ENCODE peak calls at places on chromosomes 5 and 9, in five cellular contexts. K is effector memory CD8-positive, alpha-beta T cell; Z is activated T-helper 1 cell treated with Interleukin-2 at 50 U/mL for 16 hours; R is islet precursor cell; U is PC-9. P is an unnamed sample.

GRCh38 chr5:160605266-160605665 is 183.6 kb downstream of the PTTG1 start:
- DNase-seq in K (no peak), Z (no peak), R (no peak), U (no peak), P (no peak)

GRCh38 chr5:10655686-10656075 is 91.8 kb downstream of the ANKRD33B start:
- DNase-seq in K (no peak), Z (no peak), R (no peak), U (no peak), P (no peak)

GRCh38 chr5:101677961-101678360 is 618.1 kb downstream of the SLCO4C1 start:
- DNase-seq in K (no peak), Z (no peak), R (no peak), U (no peak), P (no peak)

GRCh38 chr9:83274787-83275186 is 211.8 kb upstream of the RASEF start:
- DNase-seq in K (no peak), Z (no peak), R (no peak), U (no peak), P (no peak)

GRCh38 chr5:80998590-80998979 is 38.4 kb downstream of the RASGRF2 start:
- DNase-seq in K (no peak), Z (no peak), R (no peak), U (no peak), P (no peak)

GRCh38 chr5:9617191-9617590 is 13.0 kb downstream of the TAS2R1 start:
- DNase-seq in K (no peak), Z (no peak), R (peak), U (no peak), P (no peak)

GRCh38 chr5:68745459-68745858 is 348.4 kb upstream of the SLC30A5 start:
- DNase-seq in K (no peak), Z (no peak), R (no peak), U (no peak), P (no peak)

GRCh38 chr9:89177401-89178161 is 1.0 kb downstream of the SHC3 start:
- DNase-seq in K (no peak), Z (no peak), R (peak), U (no peak), P (no peak)

GRCh38 chr5:71475788-71476384 is 20.4 kb downstream of the BDP1 start:
- DNase-seq in K (no peak), Z (no peak), R (no peak), U (no peak), P (no peak)

GRCh38 chr5:135999396-136000139 is 29.2 kb upstream of the TGFBI start:
- DNase-seq in K (no peak), Z (no peak), R (peak), U (no peak), P (peak)

GRCh38 chr5:142571351-142571750 is 114.5 kb downstream of the FGF1 start:
- DNase-seq in K (no peak), Z (no peak), R (peak), U (no peak), P (no peak)

GRCh38 chr9:136157477-136158265 is 39.0 kb upstream of the TMEM250 start:
- DNase-seq in K (no peak), Z (no peak), R (no peak), U (no peak), P (no peak)

GRCh38 chr5:157516016-157516415 is 56.0 kb downstream of the NIPAL4 start:
- DNase-seq in K (no peak), Z (no peak), R (no peak), U (no peak), P (no peak)

GRCh38 chr5:147759441-147759840 is 23.1 kb downstream of the JAKMIP2 start:
- DNase-seq in K (no peak), Z (no peak), R (no peak), U (no peak), P (no peak)

GRCh38 chr5:27969157-27969556 is 930.8 kb upstream of the CDH9 start:
- DNase-seq in K (no peak), Z (no peak), R (no peak), U (no peak), P (no peak)

GRCh38 chr5:80406980-80407734 is 707 bp upstream of the ZFYVE16 start:
- DNase-seq in K (no peak), Z (no peak), R (no peak), U (no peak), P (peak)

GRCh38 chr5:153813871-153814270 is 224.8 kb downstream of the FAM114A2 start:
- DNase-seq in K (no peak), Z (no peak), R (no peak), U (no peak), P (no peak)

GRCh38 chr5:33370135-33370472 is 70.7 kb upstream of the TARS1 start:
- DNase-seq in K (no peak), Z (no peak), R (peak), U (peak), P (no peak)

P was measured in Calu3.